ENCODE peak calls at places on chromosomes 4 and X, in six cellular contexts. Z is choroid plexus epithelial cell; L is GM12864; S is GM10248; T is CD4-positive, alpha-beta T cell; J is heart left ventricle. V is an unnamed sample.

GRCh38 chrX:44130189-44130588 is 157.0 kb upstream of the NDP start:
- DNase-seq in Z (no peak), L (no peak), S (no peak), T (no peak), J (no peak), V (no peak)

GRCh38 chr4:101711590-101712255 is 78.8 kb upstream of the BANK1 start:
- DNase-seq in Z (peak), L (no peak), S (no peak), T (no peak), J (no peak), V (no peak)

GRCh38 chr4:181896609-181897008 is 346.6 kb upstream of the TENM3 start:
- DNase-seq in Z (no peak), L (no peak), S (no peak), T (no peak), J (no peak), V (no peak)

GRCh38 chrX:13652256-13653021 is 502 bp upstream of the TCEANC start:
- DNase-seq in Z (peak), L (no peak), S (no peak), T (no peak), J (no peak), V (no peak)

GRCh38 chr4:24488399-24489164 is 95.8 kb downstream of the DHX15 start:
- DNase-seq in Z (peak), L (no peak), S (peak), T (peak), J (peak), V (peak)

GRCh38 chr4:110344165-110344564 is 131.8 kb upstream of the ENPEP start:
- DNase-seq in Z (peak), L (no peak), S (no peak), T (no peak), J (no peak), V (no peak)

GRCh38 chrX:13059676-13060499 is 15.5 kb upstream of the FAM9C start:
- DNase-seq in Z (peak), L (no peak), S (no peak), T (no peak), J (no peak), V (no peak)

GRCh38 chr4:8422786-8423185 is 17.7 kb downstream of the ACOX3 start:
- DNase-seq in Z (no peak), L (no peak), S (no peak), T (no peak), J (peak), V (no peak)

GRCh38 chr4:80362578-80363181 is 27.1 kb downstream of the CFAP299 start:
- DNase-seq in Z (peak), L (no peak), S (peak), T (peak), J (no peak), V (peak)

GRCh38 chr4:113601636-113602035 is 159.9 kb downstream of the CAMK2D start:
- DNase-seq in Z (no peak), L (no peak), S (no peak), T (no peak), J (no peak), V (no peak)

GRCh38 chr4:73836373-73837269 is at the start of gene CXCL6:
- DNase-seq in Z (peak), L (no peak), S (no peak), T (no peak), J (peak), V (no peak)

GRCh38 chrX:110153900-110154299 is 151.0 kb downstream of the TMEM164 start:
- DNase-seq in Z (no peak), L (no peak), S (no peak), T (no peak), J (no peak), V (no peak)

GRCh38 chrX:40261955-40262596 is 164.3 kb upstream of the BCOR start:
- DNase-seq in Z (peak), L (no peak), S (no peak), T (no peak), J (peak), V (no peak)

GRCh38 chr4:41258783-41259182 is 2.1 kb downstream of the UCHL1 start:
- DNase-seq in Z (peak), L (no peak), S (no peak), T (no peak), J (no peak), V (no peak)

GRCh38 chrX:122094611-122095010 is 1047.2 kb downstream of the GLUD2 start:
- DNase-seq in Z (peak), L (no peak), S (no peak), T (no peak), J (no peak), V (no peak)

GRCh38 chr4:152485726-152486276 is 50.1 kb downstream of the FBXW7 start:
- DNase-seq in Z (peak), L (peak), S (peak), T (no peak), J (no peak), V (no peak)

GRCh38 chr4:19399001-19399400 is 852.7 kb upstream of the SLIT2 start:
- DNase-seq in Z (peak), L (no peak), S (no peak), T (no peak), J (no peak), V (no peak)

GRCh38 chrX:18864390-18864920 is 119.5 kb downstream of the PHKA2 start:
- DNase-seq in Z (no peak), L (no peak), S (no peak), T (no peak), J (no peak), V (no peak)

GRCh38 chrX:142089193-142089592 is 115.9 kb downstream of the MAGEC2 start:
- DNase-seq in Z (peak), L (no peak), S (no peak), T (no peak), J (no peak), V (no peak)

GRCh38 chr4:173420821-173421220 is 21.9 kb upstream of the SCRG1 start:
- DNase-seq in Z (no peak), L (no peak), S (no peak), T (no peak), J (no peak), V (no peak)

GRCh38 chr4:38869511-38869910 is 1.9 kb downstream of the FAM114A1 start:
- DNase-seq in Z (no peak), L (no peak), S (no peak), T (no peak), J (no peak), V (no peak)

GRCh38 chrX:74492720-74493201 is 71.5 kb downstream of the SLC16A2 start:
- DNase-seq in Z (no peak), L (no peak), S (no peak), T (no peak), J (no peak), V (no peak)

GRCh38 chr4:189200346-189200745 is 740.3 kb upstream of the FRG1 start:
- DNase-seq in Z (no peak), L (no peak), S (no peak), T (no peak), J (no peak), V (no peak)

GRCh38 chr4:51895816-51896408 is 53.0 kb downstream of the DCUN1D4 start:
- DNase-seq in Z (peak), L (peak), S (peak), T (peak), J (peak), V (no peak)

GRCh38 chr4:23290656-23291055 is 597.9 kb downstream of the GBA3 start:
- DNase-seq in Z (no peak), L (no peak), S (no peak), T (no peak), J (no peak), V (no peak)

GRCh38 chr4:13541720-13542576 is 2.4 kb downstream of the NKX3-2 start:
- DNase-seq in Z (no peak), L (no peak), S (peak), T (no peak), J (no peak), V (no peak)
- TF ChIP-seq CTCF in Z (peak), L (peak), S (peak), T (no peak), J (no peak), V (no peak)

GRCh38 chr4:84582302-84582987 is 482 bp upstream of the CDS1 start:
- DNase-seq in Z (peak), L (peak), S (peak), T (peak), J (peak), V (peak)

GRCh38 chr4:84579410-84579791 is 3.5 kb upstream of the CDS1 start:
- DNase-seq in Z (peak), L (no peak), S (no peak), T (no peak), J (no peak), V (no peak)

GRCh38 chr4:84582988-84583870 is at the start of gene CDS1:
- DNase-seq in Z (no peak), L (no peak), S (peak), T (no peak), J (peak), V (no peak)

GRCh38 chr4:84585276-84585675 is 2.3 kb downstream of the CDS1 start:
- DNase-seq in Z (no peak), L (no peak), S (no peak), T (no peak), J (no peak), V (no peak)

DNA sequence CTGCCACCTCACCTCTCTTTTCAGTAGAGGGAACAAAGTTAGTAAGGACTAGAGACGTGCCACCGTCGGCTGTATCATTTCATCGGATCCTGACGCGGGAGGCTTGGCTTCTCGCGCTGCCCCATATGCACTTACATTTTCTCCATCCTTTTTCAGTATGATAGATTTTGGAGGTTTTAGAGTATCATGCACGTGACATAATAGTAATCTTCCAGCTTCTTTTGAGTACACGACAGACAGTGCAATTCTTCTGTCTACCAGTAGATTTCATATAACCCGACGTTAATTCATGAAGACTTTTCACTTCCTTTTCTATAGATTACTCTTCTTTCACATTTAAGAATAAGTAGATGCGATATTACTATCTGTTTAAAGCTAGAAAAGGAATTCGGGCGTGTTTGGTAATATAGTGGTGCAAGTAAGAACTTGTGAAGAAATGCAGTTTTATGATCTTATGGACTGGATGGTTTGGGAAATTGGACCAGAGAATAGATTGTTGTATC is 995 bp downstream of the CDS1 start:
- DNase-seq in Z (peak), L (no peak), S (no peak), T (no peak), J (peak), V (no peak)
- TF ChIP-seq CTCF in Z (no peak), L (no peak), S (no peak), T (peak), J (no peak), V (no peak)

GRCh38 chr4:21596521-21596920 is 352.1 kb downstream of the KCNIP4 start:
- DNase-seq in Z (peak), L (no peak), S (no peak), T (no peak), J (no peak), V (no peak)

DNA sequence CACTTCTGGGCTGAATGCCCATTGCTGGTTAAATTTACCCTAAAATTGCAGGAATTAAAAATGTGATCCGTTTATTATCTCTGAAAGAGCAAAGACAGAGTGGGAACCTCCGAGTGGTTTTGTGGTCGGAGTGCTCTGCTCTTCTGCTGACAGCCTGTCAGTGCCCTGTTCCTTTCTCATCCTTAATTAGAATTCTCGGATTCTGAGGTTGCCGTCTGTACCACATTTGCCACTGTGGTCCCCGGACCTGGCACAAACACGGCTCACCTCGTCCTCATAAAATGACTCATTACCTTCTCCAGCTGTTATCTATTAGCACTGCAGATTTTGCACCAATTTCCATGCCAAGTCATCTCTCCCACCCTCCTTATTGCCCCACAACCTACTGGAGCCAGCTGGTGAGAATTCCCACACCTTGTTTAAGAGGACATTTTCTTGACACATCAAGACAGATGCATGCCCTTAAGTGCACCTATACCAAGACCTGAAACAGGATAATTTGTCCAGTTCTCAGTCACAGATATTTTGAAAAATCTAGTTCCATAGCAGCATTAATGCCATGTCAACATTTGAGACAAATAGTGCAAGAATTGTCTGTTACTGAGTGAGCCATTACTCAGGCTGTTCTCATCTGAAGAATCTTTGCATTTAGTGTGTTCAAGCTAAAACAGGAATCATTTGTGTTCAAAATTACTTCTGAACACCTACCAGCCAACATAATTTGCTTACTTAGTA is 355.1 kb downstream of the KCNIP4 start:
- DNase-seq in Z (no peak), L (no peak), S (no peak), T (no peak), J (no peak), V (no peak)
- TF ChIP-seq CTCF in Z (no peak), L (no peak), S (no peak), T (no peak), J (no peak), V (no peak)

GRCh38 chr4:128061566-128062536 is 739 bp downstream of the LARP1B start:
- DNase-seq in Z (peak), L (no peak), S (peak), T (peak), J (peak), V (no peak)
- TF ChIP-seq CTCF in Z (no peak), L (peak), S (peak), T (no peak), J (no peak), V (peak)

DNA sequence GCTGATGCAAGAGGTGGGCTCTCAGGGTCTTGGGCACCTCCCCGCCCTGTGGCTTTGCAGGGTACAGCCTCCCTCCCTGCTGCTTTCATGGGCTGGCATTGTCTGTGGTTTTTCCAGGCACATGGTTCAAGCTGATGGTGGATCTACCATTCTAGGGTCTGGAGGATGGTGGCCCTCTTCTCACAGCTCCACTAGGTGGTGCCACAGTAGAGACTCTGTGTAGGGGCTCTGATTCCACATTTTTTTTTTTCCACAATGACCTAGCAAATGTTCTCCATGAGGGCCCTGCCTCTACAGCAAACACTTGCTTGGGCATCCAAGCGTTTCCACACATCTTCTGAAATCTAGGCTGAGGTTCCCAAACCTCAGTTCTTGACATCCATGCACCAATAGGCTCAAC is 657.9 kb upstream of the CT83 start:
- DNase-seq in Z (no peak), L (no peak), S (no peak), T (no peak), J (no peak), V (no peak)
- TF ChIP-seq CTCF in Z (no peak), L (no peak), S (no peak), T (no peak), J (no peak), V (no peak)

GRCh38 chr4:44422912-44423311 is 25.7 kb downstream of the KCTD8 start:
- DNase-seq in Z (no peak), L (no peak), S (no peak), T (no peak), J (no peak), V (no peak)

GRCh38 chr4:44421330-44421729 is 27.3 kb downstream of the KCTD8 start:
- DNase-seq in Z (no peak), L (no peak), S (no peak), T (no peak), J (no peak), V (no peak)

DNA sequence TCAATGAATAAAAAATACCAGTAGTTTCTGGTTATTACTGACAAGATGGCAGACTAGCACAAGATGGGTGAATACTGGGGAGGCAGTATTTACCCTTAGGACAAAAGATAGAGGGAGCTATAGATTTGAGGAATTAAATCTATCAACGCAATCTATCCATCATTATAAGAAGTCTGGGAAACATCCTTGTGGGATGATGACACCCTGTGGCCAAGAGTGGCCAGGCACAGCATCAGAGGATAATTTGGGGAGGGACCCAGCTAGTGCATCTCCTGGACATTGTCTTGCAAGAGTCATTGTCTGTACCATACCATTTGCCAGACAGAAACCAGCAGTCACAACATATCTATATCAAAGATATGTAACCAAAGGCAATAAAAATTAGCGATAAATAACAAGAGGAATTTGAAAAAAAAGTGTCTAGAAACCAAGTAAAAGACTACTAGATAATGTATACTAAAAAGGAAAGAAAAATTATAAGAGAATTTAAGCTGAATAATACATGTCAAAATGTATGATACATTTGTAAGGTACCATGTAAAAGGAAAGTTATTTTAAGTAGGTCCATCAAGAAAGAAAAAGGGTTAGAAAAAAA is 22.9 kb downstream of the KCTD8 start:
- DNase-seq in Z (peak), L (no peak), S (no peak), T (no peak), J (no peak), V (no peak)
- TF ChIP-seq CTCF in Z (peak), L (no peak), S (peak), T (no peak), J (no peak), V (peak)

GRCh38 chr4:126582737-126583136 is 1050.0 kb upstream of the INTU start:
- DNase-seq in Z (peak), L (no peak), S (no peak), T (no peak), J (no peak), V (no peak)

GRCh38 chr4:126583509-126583908 is 1049.2 kb upstream of the INTU start:
- DNase-seq in Z (peak), L (no peak), S (no peak), T (no peak), J (no peak), V (no peak)
- TF ChIP-seq CTCF in Z (peak), L (peak), S (no peak), T (no peak), J (no peak), V (peak)

GRCh38 chr4:128782875-128783614 is 26.5 kb upstream of the JADE1 start:
- DNase-seq in Z (peak), L (no peak), S (no peak), T (no peak), J (no peak), V (no peak)

GRCh38 chr4:128776794-128777216 is 32.7 kb upstream of the JADE1 start:
- DNase-seq in Z (peak), L (no peak), S (no peak), T (no peak), J (peak), V (no peak)

GRCh38 chr4:128787509-128788311 is 21.8 kb upstream of the JADE1 start:
- DNase-seq in Z (peak), L (no peak), S (no peak), T (no peak), J (no peak), V (no peak)

GRCh38 chr4:128780688-128781087 is 28.8 kb upstream of the JADE1 start:
- DNase-seq in Z (no peak), L (no peak), S (no peak), T (no peak), J (no peak), V (no peak)

GRCh38 chr4:128782076-128782715 is 27.3 kb upstream of the JADE1 start:
- DNase-seq in Z (no peak), L (no peak), S (peak), T (peak), J (peak), V (no peak)
- TF ChIP-seq CTCF in Z (no peak), L (peak), S (peak), T (peak), J (no peak), V (peak)

GRCh38 chr4:48906283-48907173 is at the start of gene OCIAD2:
- DNase-seq in Z (peak), L (peak), S (peak), T (peak), J (peak), V (peak)
- TF ChIP-seq CTCF in Z (no peak), L (peak), S (peak), T (peak), J (no peak), V (peak)

DNA sequence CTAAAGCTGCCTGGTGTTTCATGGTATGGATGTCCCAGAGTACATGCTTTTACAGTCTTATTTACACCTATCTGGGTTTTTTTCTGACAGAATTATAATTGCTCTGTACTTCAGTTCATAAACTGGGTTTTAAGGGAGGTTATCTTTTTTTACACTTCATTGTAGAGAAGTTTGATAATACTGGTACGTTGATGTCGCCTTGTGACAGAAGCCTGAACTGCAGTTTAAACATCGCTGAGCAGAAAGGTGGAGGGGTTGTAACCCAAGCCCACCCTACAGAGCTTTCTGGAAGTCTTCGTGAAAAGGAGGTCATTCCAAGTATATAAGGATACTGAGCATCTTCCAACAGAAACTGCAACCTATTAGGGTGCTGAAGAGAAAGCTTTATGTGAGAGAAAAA is 46.4 kb downstream of the BEX1 start:
- DNase-seq in Z (no peak), L (no peak), S (no peak), T (no peak), J (no peak), V (no peak)
- TF ChIP-seq CTCF in Z (peak), L (no peak), S (no peak), T (no peak), J (no peak), V (no peak)